ENCODE peak calls at places on chromosomes 2 and 18, in eight cellular contexts. A is NCI-H82; R is NCI-H748 treated with DMSO at 0.1 percent for 48 hours; J is adrenal gland; K is HEK293T; U is kidney tubule cell; H is activated T-cell treated with anti-CD3 and anti-CD28 coated beads, Interleukin-2, amount 50 U/mL, for 72 hours; N is chondrocyte. E is an unnamed sample.

GRCh38 chr2:579351-579886 is 97.8 kb downstream of the TMEM18 start:
- DNase-seq in A (no peak), R (peak; percentile 47), J (no peak), K (no peak), U (no peak), H (no peak), N (peak; percentile 76), E (peak; percentile 41)

GRCh38 chr2:36769106-36769505 is 72.6 kb downstream of the VIT start:
- DNase-seq in A (no peak), R (no peak), J (no peak), K (no peak), U (no peak), H (no peak), N (no peak), E (no peak)

GRCh38 chr2:110116033-110116710 is 550 bp upstream of the MALL start:
- DNase-seq in A (peak; percentile 34), R (no peak), J (peak; percentile 54), K (peak; percentile 47), U (peak; percentile 67), H (no peak), N (no peak), E (no peak)

GRCh38 chr2:145022021-145022670 is 502.2 kb upstream of the ZEB2 start:
- DNase-seq in A (no peak), R (no peak), J (no peak), K (no peak), U (no peak), H (no peak), N (no peak), E (no peak)

GRCh38 chr2:144004742-144005141 is 515.2 kb downstream of the ZEB2 start:
- DNase-seq in A (peak; percentile 98), R (no peak), J (no peak), K (peak; percentile 9), U (no peak), H (no peak), N (no peak), E (no peak)

GRCh38 chr2:155830817-155831579 is 501.5 kb downstream of the NR4A2 start:
- DNase-seq in A (no peak), R (no peak), J (no peak), K (no peak), U (no peak), H (no peak), N (no peak), E (no peak)

GRCh38 chr18:26192233-26192632 is 34.0 kb upstream of the TAF4B start:
- DNase-seq in A (no peak), R (no peak), J (no peak), K (no peak), U (no peak), H (no peak), N (no peak), E (no peak)

GRCh38 chr2:197191948-197192338 is 118.6 kb downstream of the ANKRD44 start:
- DNase-seq in A (no peak), R (no peak), J (no peak), K (no peak), U (no peak), H (no peak), N (no peak), E (no peak)

GRCh38 chr2:20538308-20539132 is 91.6 kb downstream of the RHOB start:
- DNase-seq in A (peak; percentile 55), R (no peak), J (no peak), K (no peak), U (no peak), H (no peak), N (no peak), E (no peak)

GRCh38 chr18:55280515-55280914 is 307.5 kb downstream of the TCF4 start:
- DNase-seq in A (peak; percentile 7), R (no peak), J (peak; percentile 21), K (no peak), U (no peak), H (no peak), N (no peak), E (no peak)

GRCh38 chr2:88692187-88692586 is 714 bp downstream of the RPIA start:
- DNase-seq in A (peak; percentile 62), R (no peak), J (peak; percentile 31), K (peak; percentile 12), U (peak; percentile 23), H (peak; percentile 47), N (no peak), E (peak; percentile 38)

GRCh38 chr2:20604957-20605381 is 45.9 kb downstream of the HS1BP3 start:
- DNase-seq in A (no peak), R (no peak), J (peak; percentile 56), K (no peak), U (no peak), H (no peak), N (peak; percentile 22), E (no peak)

GRCh38 chr2:63661076-63661475 is 72.3 kb downstream of the MDH1 start:
- DNase-seq in A (peak; percentile 45), R (no peak), J (no peak), K (no peak), U (peak; percentile 72), H (no peak), N (no peak), E (no peak)

GRCh38 chr2:166060191-166060590 is 67.6 kb downstream of the SCN1A start:
- DNase-seq in A (no peak), R (no peak), J (no peak), K (no peak), U (peak; percentile 5), H (no peak), N (no peak), E (no peak)

GRCh38 chr2:119264781-119265692 is 41.4 kb downstream of the STEAP3 start:
- DNase-seq in A (peak; percentile 83), R (peak; percentile 61), J (peak; percentile 64), K (peak; percentile 75), U (peak; percentile 62), H (peak; percentile 32), N (no peak), E (peak; percentile 15)

GRCh38 chr2:12412898-12413305 is 303.8 kb upstream of the TRIB2 start:
- DNase-seq in A (no peak), R (no peak), J (peak; percentile 7), K (no peak), U (peak; percentile 28), H (peak; percentile 29), N (no peak), E (no peak)

GRCh38 chr18:10340821-10341220 is 113.6 kb upstream of the APCDD1 start:
- DNase-seq in A (no peak), R (no peak), J (no peak), K (no peak), U (no peak), H (no peak), N (no peak), E (no peak)

GRCh38 chr2:177275041-177275440 is 10.5 kb upstream of the NFE2L2 start:
- DNase-seq in A (no peak), R (no peak), J (no peak), K (no peak), U (no peak), H (no peak), N (no peak), E (no peak)

GRCh38 chr2:190841707-190842505 is 38.7 kb upstream of the GLS start:
- DNase-seq in A (no peak), R (no peak), J (peak; percentile 65), K (no peak), U (peak; percentile 79), H (peak; percentile 18), N (no peak), E (no peak)

GRCh38 chr18:48751727-48752468 is 198.9 kb downstream of the SMAD7 start:
- DNase-seq in A (no peak), R (no peak), J (no peak), K (no peak), U (no peak), H (no peak), N (no peak), E (no peak)

GRCh38 chr18:58251416-58251815 is 207.4 kb downstream of the NEDD4L start:
- DNase-seq in A (no peak), R (no peak), J (no peak), K (no peak), U (no peak), H (no peak), N (no peak), E (no peak)

GRCh38 chr2:160293401-160293911 is 93.4 kb upstream of the ITGB6 start:
- DNase-seq in A (no peak), R (no peak), J (no peak), K (no peak), U (peak; percentile 77), H (no peak), N (no peak), E (no peak)

GRCh38 chr2:161028581-161028980 is 131.6 kb upstream of the TANK start:
- DNase-seq in A (no peak), R (no peak), J (no peak), K (no peak), U (no peak), H (no peak), N (no peak), E (no peak)

E was measured in NCI-H526.